ENCODE peak calls at places on chromosomes 6 and 20, in ten cellular contexts. J, D, A, T, G, K, S, P, V and X are unnamed samples.

GRCh38 chr6:134123666-134124208 is 71.3 kb upstream of the SLC2A12 start:
- DNase-seq in J (no peak), P (no peak), T (no peak), A (no peak), K (peak; percentile 80), G (peak; percentile 92), D (no peak), S (peak; percentile 41), V (no peak), X (peak; percentile 75)

GRCh38 chr6:52407467-52407866 is 12.7 kb upstream of the EFHC1 start:
- DNase-seq in S (no peak), T (no peak), V (no peak), A (no peak), K (peak; percentile 37), P (no peak), D (no peak), J (no peak), G (peak; percentile 60), X (peak; percentile 44)

GRCh38 chr6:33848498-33848897 is 44.7 kb upstream of the MLN start:
- DNase-seq in D (no peak), S (no peak), G (no peak), P (no peak), V (no peak), T (no peak), J (no peak), K (no peak), A (no peak), X (no peak)

GRCh38 chr6:36263390-36263789 is 6.5 kb upstream of the PNPLA1 start:
- DNase-seq in K (no peak), D (no peak), V (no peak), T (no peak), A (no peak), J (no peak), G (no peak), P (no peak), S (no peak), X (no peak)

GRCh38 chr6:138517635-138518034 is 18.3 kb upstream of the NHSL1 start:
- DNase-seq in G (peak; percentile 58), D (no peak), K (peak; percentile 48), T (no peak), P (peak; percentile 57), S (peak; percentile 40), V (no peak), J (peak; percentile 62), A (no peak), X (no peak)

GRCh38 chr6:78347191-78347916 is 520.0 kb upstream of the IRAK1BP1 start:
- DNase-seq in D (no peak), G (no peak), A (no peak), S (no peak), J (no peak), K (no peak), T (peak; percentile 15), V (no peak), P (no peak), X (peak; percentile 31)

GRCh38 chr6:80316655-80317332 is 210.3 kb downstream of the BCKDHB start:
- DNase-seq in V (no peak), G (peak; percentile 1), K (no peak), A (no peak), D (no peak), J (no peak), S (no peak), P (no peak), T (no peak), X (no peak)

GRCh38 chr6:30518505-30518850 is 29.2 kb downstream of the HLA-E start:
- DNase-seq in G (no peak), A (no peak), T (no peak), S (peak; percentile 62), J (no peak), D (no peak), V (no peak), K (no peak), P (no peak), X (no peak)

GRCh38 chr6:71028236-71028876 is 71.5 kb upstream of the B3GAT2 start:
- DNase-seq in D (no peak), T (no peak), V (no peak), K (no peak), P (no peak), J (no peak), G (no peak), S (no peak), A (no peak), X (no peak)

GRCh38 chr6:157981395-157982296 is at the start of gene SYNJ2:
- DNase-seq in V (peak; percentile 78), D (peak; percentile 91), K (peak; percentile 78), T (peak; percentile 88), P (peak; percentile 88), A (peak; percentile 90), J (peak; percentile 81), G (peak; percentile 94), S (peak; percentile 89), X (peak; percentile 66)

GRCh38 chr6:28462401-28462800 is 19.1 kb upstream of the ZSCAN23 start:
- DNase-seq in A (no peak), S (no peak), J (no peak), D (no peak), V (no peak), G (no peak), P (no peak), T (no peak), K (peak; percentile 44), X (no peak)

GRCh38 chr6:40822619-40823018 is 216.4 kb downstream of the UNC5CL start:
- DNase-seq in K (no peak), T (no peak), J (no peak), A (no peak), S (no peak), D (no peak), G (no peak), V (no peak), P (no peak), X (no peak)

GRCh38 chr20:35055445-35056276 is 36.9 kb downstream of the TRPC4AP start:
- DNase-seq in D (no peak), J (no peak), V (no peak), P (no peak), K (no peak), T (no peak), G (peak; percentile 87), S (no peak), A (no peak), X (no peak)
- H3K27ac ChIP-seq in D (no peak overlapping the region), J (no peak overlapping the region), V (no peak overlapping the region), P (no peak overlapping the region), K (no peak overlapping the region), T (no peak overlapping the region), G (peak overlapping the region; percentile 85), S (no peak overlapping the region), A (peak overlapping the region; percentile 9), X (no peak overlapping the region)

DNA sequence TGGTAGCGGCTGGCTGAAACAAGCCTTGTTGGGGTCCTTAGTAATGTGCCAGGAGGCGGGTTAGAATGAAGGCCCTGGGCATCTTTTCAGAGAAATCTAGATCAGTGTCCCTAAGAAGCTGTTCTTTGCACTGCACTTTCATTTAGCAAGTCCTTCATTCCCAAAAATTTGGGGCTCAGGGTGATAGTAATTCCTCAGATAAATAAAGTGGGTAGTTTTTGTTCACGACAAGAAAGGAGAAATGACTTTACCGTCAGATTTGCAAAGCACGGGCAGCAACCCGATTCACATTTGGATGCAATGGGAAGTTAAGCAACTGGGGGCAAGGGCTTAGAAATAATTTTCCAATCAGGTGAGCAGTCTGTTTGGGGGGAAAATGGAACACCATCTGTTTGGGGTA is 3.2 kb downstream of the INSM1 start:
- DNase-seq in K (no peak), D (no peak), P (no peak), G (no peak), T (no peak), V (no peak), A (no peak), J (no peak), S (no peak), X (no peak)
- H3K27me3 ChIP-seq in K (peaks cover 46% of the 10 kb centered on the region), D (peaks cover 59% of the 10 kb centered on the region), P (peaks cover 100% of the 10 kb centered on the region), G (peaks cover 100% of the 10 kb centered on the region), T (peaks cover 10% of the 10 kb centered on the region), V (peaks cover 99% of the 10 kb centered on the region), A (peaks cover 85% of the 10 kb centered on the region), J (peaks cover 8% of the 10 kb centered on the region), S (no peaks in the 10 kb centered on the region), X (peaks cover 68% of the 10 kb centered on the region)

DNA sequence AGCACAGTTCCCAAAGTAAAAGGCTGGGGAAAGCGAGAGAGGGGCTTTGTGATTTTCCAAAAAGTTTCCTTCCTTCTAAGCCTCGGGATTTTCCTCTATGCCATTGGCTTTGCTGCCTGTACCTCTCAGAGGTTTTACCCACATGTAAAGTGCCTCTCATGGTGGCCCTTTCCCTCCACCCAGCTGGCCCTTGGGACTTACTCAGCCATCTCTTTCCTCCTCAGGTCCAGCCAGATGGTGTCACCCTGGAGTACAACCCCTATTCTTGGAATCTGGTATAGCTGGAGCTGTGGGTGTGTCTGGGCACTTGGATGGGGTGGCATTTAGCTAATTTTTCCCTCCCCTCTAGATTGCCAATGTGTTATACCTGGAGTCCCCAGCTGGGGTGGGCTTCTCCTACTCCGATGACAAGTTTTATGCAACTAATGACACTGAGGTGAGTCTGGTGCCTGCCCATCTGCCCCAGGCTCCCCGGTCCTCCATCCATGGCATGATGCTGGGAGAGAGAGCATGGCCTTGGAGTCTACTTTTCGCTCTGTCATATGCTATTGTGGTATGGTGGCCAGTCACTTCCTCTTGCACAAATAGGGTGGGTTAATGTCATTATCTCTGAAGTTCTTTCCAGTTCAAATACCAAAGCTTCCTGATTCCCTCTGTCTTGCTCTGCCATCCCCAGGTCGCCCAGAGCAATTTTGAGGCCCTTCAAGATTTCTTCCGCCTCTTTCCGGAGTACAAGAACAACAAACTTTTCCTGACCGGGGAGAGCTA is 1.1 kb downstream of the CTSA start:
- DNase-seq in P (peak; percentile 28), T (no peak), G (peak; percentile 48), A (no peak), V (no peak), K (peak; percentile 24), J (no peak), S (no peak), D (peak; percentile 59), X (peak; percentile 18)
- H3K4me3 ChIP-seq in P (peak overlapping the region; percentile 65), T (peak overlapping the region; percentile 65), G (peak overlapping the region; percentile 71), A (peak overlapping the region; percentile 82), V (peak overlapping the region; percentile 83), K (peak overlapping the region; percentile 93), J (peak overlapping the region; percentile 99), S (peak overlapping the region; percentile 96), D (peak overlapping the region; percentile 57), X (peak overlapping the region; percentile 78)

GRCh38 chr20:53658327-53658726 is 64.7 kb upstream of the ZNF217 start:
- DNase-seq in T (no peak), K (no peak), D (no peak), P (no peak), J (no peak), S (no peak), A (no peak), G (no peak), V (no peak), X (no peak)
- H3K27ac ChIP-seq in T (no peak overlapping the region), K (no peak overlapping the region), D (no peak overlapping the region), P (no peak overlapping the region), J (no peak overlapping the region), S (no peak overlapping the region), A (peak overlapping the region; percentile 61), G (no peak overlapping the region), V (peak overlapping the region; percentile 64), X (no peak overlapping the region)

GRCh38 chr20:20881808-20882207 is 169.4 kb upstream of the RALGAPA2 start:
- DNase-seq in P (no peak), V (no peak), K (no peak), J (no peak), A (no peak), D (no peak), S (no peak), T (no peak), G (no peak), X (no peak)
- H3K27me3 ChIP-seq in P (peaks cover 21% of the 10 kb centered on the region), V (peaks cover 57% of the 10 kb centered on the region), K (no peaks in the 10 kb centered on the region), J (no peaks in the 10 kb centered on the region), A (peaks cover 4% of the 10 kb centered on the region), D (no peaks in the 10 kb centered on the region), S (no peaks in the 10 kb centered on the region), T (no peaks in the 10 kb centered on the region), G (peaks cover 6% of the 10 kb centered on the region), X (no peaks in the 10 kb centered on the region)